ENCODE peak calls at places on chromosomes 13 and 19, in nine cellular contexts. R, E, K, Z, T, N, F, O and C are unnamed samples.

GRCh38 chr13:36133950-36134349 is 2.8 kb upstream of the DCLK1 start:
- DNase-seq in R (no peak), E (peak; percentile 68), K (no peak), Z (no peak), T (no peak), N (no peak), F (no peak), O (no peak), C (peak; percentile 14)

GRCh38 chr13:47415048-47415447 is 518.2 kb upstream of the HTR2A start:
- DNase-seq in R (no peak), E (no peak), K (no peak), Z (no peak), T (no peak), N (no peak), F (no peak), O (peak; percentile 34), C (peak; percentile 27)

GRCh38 chr19:15284896-15285295 is 47.4 kb downstream of the BRD4 start:
- DNase-seq in R (no peak), E (no peak), K (no peak), Z (no peak), T (no peak), N (no peak), F (no peak), O (no peak), C (no peak)

GRCh38 chr19:31616031-31616430 is 266.8 kb upstream of the TSHZ3 start:
- DNase-seq in R (no peak), E (no peak), K (no peak), Z (no peak), T (no peak), N (no peak), F (no peak), O (no peak), C (no peak)

GRCh38 chr19:7191946-7192691 is 102.1 kb downstream of the INSR start:
- DNase-seq in R (no peak), E (no peak), K (no peak), Z (no peak), T (no peak), N (no peak), F (no peak), O (no peak), C (no peak)

GRCh38 chr19:2923510-2923909 is 21.3 kb downstream of the ZNF77 start:
- DNase-seq in R (no peak), E (no peak), K (no peak), Z (no peak), T (no peak), N (no peak), F (no peak), O (no peak), C (peak; percentile 33)

GRCh38 chr19:18091217-18091608 is 4.5 kb upstream of the IL12RB1 start:
- DNase-seq in R (peak; percentile 82), E (no peak), K (no peak), Z (no peak), T (no peak), N (no peak), F (no peak), O (no peak), C (no peak)

GRCh38 chr19:29660835-29661234 is 4.4 kb upstream of the PLEKHF1 start:
- DNase-seq in R (no peak), E (no peak), K (no peak), Z (no peak), T (no peak), N (no peak), F (no peak), O (no peak), C (no peak)

GRCh38 chr19:22945560-22945959 is 57.4 kb downstream of the ZNF728 start:
- DNase-seq in R (no peak), E (peak; percentile 4), K (no peak), Z (no peak), T (no peak), N (peak; percentile 2), F (no peak), O (no peak), C (peak; percentile 50)

GRCh38 chr13:99307247-99307646 is at the start of gene GPR183:
- DNase-seq in R (no peak), E (no peak), K (no peak), Z (no peak), T (no peak), N (no peak), F (no peak), O (no peak), C (no peak)

GRCh38 chr19:5773276-5773675 is 11.3 kb downstream of the PRR22 start:
- DNase-seq in R (no peak), E (no peak), K (no peak), Z (no peak), T (no peak), N (no peak), F (no peak), O (no peak), C (no peak)

GRCh38 chr19:52898101-52898500 is 666 bp upstream of the ZNF320 start:
- DNase-seq in R (no peak), E (no peak), K (no peak), Z (peak; percentile 19), T (no peak), N (no peak), F (no peak), O (no peak), C (no peak)

GRCh38 chr19:48618278-48618915 is 581 bp downstream of the RPL18 start:
- DNase-seq in R (no peak), E (no peak), K (no peak), Z (no peak), T (no peak), N (no peak), F (no peak), O (no peak), C (no peak)

GRCh38 chr13:42110410-42111155 is 62.1 kb downstream of the DGKH start:
- DNase-seq in R (no peak), E (peak; percentile 80), K (peak; percentile 45), Z (no peak), T (no peak), N (no peak), F (no peak), O (peak; percentile 23), C (peak; percentile 90)

GRCh38 chr19:29283366-29283765 is 70.4 kb upstream of the UQCRFS1 start:
- DNase-seq in R (no peak), E (no peak), K (no peak), Z (no peak), T (no peak), N (no peak), F (no peak), O (no peak), C (no peak)

GRCh38 chr13:46982856-46983582 is 86.2 kb upstream of the HTR2A start:
- DNase-seq in R (no peak), E (no peak), K (no peak), Z (no peak), T (no peak), N (no peak), F (no peak), O (no peak), C (no peak)

GRCh38 chr13:20939662-20940061 is 37.1 kb upstream of the XPO4 start:
- DNase-seq in R (no peak), E (no peak), K (no peak), Z (no peak), T (no peak), N (no peak), F (no peak), O (no peak), C (no peak)
- H3K4me3 ChIP-seq in R (no peak overlapping the region), E (no peak overlapping the region), K (no peak overlapping the region), Z (no peak overlapping the region), T (no peak overlapping the region), N (no peak overlapping the region), F (no peak overlapping the region), O (no peak overlapping the region), C (no peak overlapping the region)

GRCh38 chr19:55637534-55637933 is 3.3 kb upstream of the ZNF580 start:
- DNase-seq in R (peak; percentile 37), E (no peak), K (no peak), Z (no peak), T (no peak), N (no peak), F (no peak), O (no peak), C (no peak)
- H3K4me3 ChIP-seq in R (no peak overlapping the region), E (no peak overlapping the region), K (no peak overlapping the region), Z (no peak overlapping the region), T (no peak overlapping the region), N (no peak overlapping the region), F (no peak overlapping the region), O (no peak overlapping the region), C (no peak overlapping the region)

GRCh38 chr19:13016628-13017305 is 21.5 kb downstream of the NFIX start:
- DNase-seq in R (no peak), E (no peak), K (no peak), Z (no peak), T (no peak), N (no peak), F (no peak), O (no peak), C (no peak)

GRCh38 chr19:13016245-13016627 is 21.0 kb downstream of the NFIX start:
- DNase-seq in R (no peak), E (no peak), K (no peak), Z (no peak), T (no peak), N (no peak), F (no peak), O (no peak), C (no peak)

GRCh38 chr19:13014101-13014920 is 19.0 kb downstream of the NFIX start:
- DNase-seq in R (no peak), E (peak; percentile 50), K (no peak), Z (peak; percentile 60), T (no peak), N (no peak), F (no peak), O (no peak), C (no peak)

GRCh38 chr19:13014921-13015280 is 19.6 kb downstream of the NFIX start:
- DNase-seq in R (no peak), E (no peak), K (no peak), Z (no peak), T (no peak), N (no peak), F (no peak), O (no peak), C (no peak)

DNA sequence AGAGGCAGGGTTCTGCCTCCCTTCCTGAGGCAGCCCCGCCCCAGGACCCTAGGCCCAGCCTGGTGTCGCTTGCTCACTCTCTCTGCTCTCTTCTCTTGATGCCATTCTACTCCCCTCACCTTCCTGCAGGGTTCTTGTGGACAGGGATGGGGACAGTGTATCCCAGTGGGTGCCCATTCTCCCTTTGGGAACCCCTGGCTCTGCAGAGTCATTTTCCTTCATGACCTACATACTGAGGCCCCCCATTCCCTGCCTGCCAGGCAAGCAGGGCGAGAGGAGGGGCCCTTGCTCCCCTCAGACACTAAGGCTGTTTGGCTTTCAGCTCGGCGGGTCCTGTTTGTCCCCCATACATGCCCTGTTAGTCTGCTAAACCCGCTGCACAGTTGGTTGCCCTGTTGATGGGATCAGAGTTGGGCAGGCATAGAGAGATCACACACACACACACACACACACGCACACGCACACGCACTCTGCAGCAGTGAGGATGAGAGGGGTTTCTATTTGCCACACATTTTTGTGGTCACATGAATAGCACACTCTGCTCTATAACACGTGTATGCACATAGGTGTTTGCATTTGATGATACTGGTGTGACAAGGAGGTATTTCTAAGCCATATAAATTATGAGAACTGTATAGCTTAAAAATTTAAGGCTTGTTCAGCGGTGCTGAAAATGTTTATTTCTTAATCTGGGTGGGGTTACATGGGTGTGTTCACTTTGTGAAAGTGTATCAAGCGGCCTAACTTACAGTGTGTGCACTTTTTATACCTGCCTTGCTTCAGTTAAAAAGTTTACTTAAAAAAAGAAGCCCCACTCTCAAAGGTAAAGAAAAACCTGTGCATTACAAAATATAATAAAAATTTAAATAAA is 20.3 kb downstream of the NFIX start:
- DNase-seq in R (no peak), E (peak; percentile 40), K (no peak), Z (no peak), T (no peak), N (no peak), F (no peak), O (no peak), C (no peak)
- H3K4me3 ChIP-seq in R (no peak overlapping the region), E (no peak overlapping the region), K (no peak overlapping the region), Z (peak overlapping the region; percentile 39), T (peak overlapping the region; percentile 81), N (no peak overlapping the region), F (no peak overlapping the region), O (no peak overlapping the region), C (no peak overlapping the region)

GRCh38 chr19:20162821-20163220 is 4.2 kb upstream of the ZNF486 start:
- DNase-seq in R (no peak), E (no peak), K (no peak), Z (no peak), T (no peak), N (no peak), F (no peak), O (no peak), C (no peak)
- H3K4me3 ChIP-seq in R (no peak overlapping the region), E (no peak overlapping the region), K (no peak overlapping the region), Z (no peak overlapping the region), T (no peak overlapping the region), N (no peak overlapping the region), F (no peak overlapping the region), O (no peak overlapping the region), C (no peak overlapping the region)